ENCODE peak calls at places on chromosomes 2 and 18, in nine cellular contexts. P is cardiac fibroblast, A is transverse colon, I is NB4, Q is cardiac muscle cell, X is adrenal gland, L is psoas muscle, E is bronchial epithelial cell, V is RWPE1. K is an unnamed sample.

GRCh38 chr18:74063023-74063422 is 84.6 kb downstream of the FBXO15 start:
- DNase-seq in I (peak; percentile 32), L (no peak), A (no peak), P (no peak), Q (no peak), V (no peak), E (no peak), X (no peak), K (no peak)

GRCh38 chr18:51032193-51032592 is 2.2 kb downstream of the SMAD4 start:
- DNase-seq in P (no peak), Q (no peak), A (no peak), E (no peak), L (no peak), V (no peak), X (no peak), I (no peak), K (no peak)

GRCh38 chr18:52367962-52368745 is 28.2 kb downstream of the DCC start:
- DNase-seq in V (no peak), X (no peak), P (no peak), L (no peak), Q (peak; percentile 72), A (no peak), I (no peak), E (no peak), K (no peak)

GRCh38 chr18:50696436-50696835 is 123.4 kb downstream of the MRO start:
- DNase-seq in V (no peak), X (no peak), L (no peak), Q (no peak), I (no peak), P (no peak), E (no peak), A (no peak), K (no peak)

GRCh38 chr18:60978338-60978737 is 354.9 kb upstream of the CDH20 start:
- DNase-seq in Q (no peak), P (peak; percentile 83), I (no peak), L (no peak), E (peak; percentile 15), X (peak; percentile 15), V (peak; percentile 35), A (no peak), K (peak; percentile 8)

GRCh38 chr2:54899576-54900200 is 150.6 kb downstream of the RTN4 start:
- DNase-seq in X (peak; percentile 19), Q (peak; percentile 59), L (no peak), V (peak; percentile 26), I (peak; percentile 65), E (peak; percentile 44), P (peak; percentile 79), A (no peak), K (no peak)

GRCh38 chr18:33201509-33201926 is 239.0 kb downstream of the CCDC178 start:
- DNase-seq in L (no peak), A (peak; percentile 9), X (no peak), P (peak; percentile 17), I (peak; percentile 34), V (no peak), E (peak; percentile 43), Q (peak; percentile 60), K (peak; percentile 41)

GRCh38 chr2:60806988-60807681 is 51.1 kb downstream of the PAPOLG start:
- DNase-seq in X (no peak), I (peak; percentile 94), L (no peak), A (no peak), E (peak; percentile 26), P (peak; percentile 57), V (no peak), Q (peak; percentile 13), K (peak; percentile 45)

GRCh38 chr2:26569216-26570082 is 71.7 kb downstream of the CIB4 start:
- DNase-seq in L (no peak), Q (no peak), P (no peak), A (no peak), X (no peak), E (no peak), V (no peak), I (no peak), K (no peak)

GRCh38 chr2:120547662-120548061 is 188.0 kb upstream of the GLI2 start:
- DNase-seq in X (no peak), Q (no peak), L (no peak), I (no peak), A (no peak), E (no peak), V (no peak), P (no peak), K (no peak)

GRCh38 chr2:232872826-232873225 is 2.8 kb downstream of the SNORC start:
- DNase-seq in X (peak; percentile 12), E (no peak), I (no peak), P (no peak), L (no peak), A (no peak), V (no peak), Q (no peak), K (no peak)

GRCh38 chr2:232871835-232872736 is 2.0 kb downstream of the SNORC start:
- DNase-seq in L (no peak), Q (no peak), X (peak; percentile 9), E (no peak), V (no peak), P (no peak), A (no peak), I (no peak), K (no peak)

GRCh38 chr2:232874677-232875223 is 4.7 kb downstream of the SNORC start:
- DNase-seq in A (no peak), E (no peak), L (no peak), Q (no peak), X (peak; percentile 17), I (no peak), V (no peak), P (no peak), K (no peak)

GRCh38 chr2:232873909-232874641 is 4.0 kb downstream of the SNORC start:
- DNase-seq in E (no peak), X (peak; percentile 11), A (peak; percentile 86), Q (no peak), I (peak; percentile 55), P (no peak), L (no peak), V (no peak), K (no peak)

DNA sequence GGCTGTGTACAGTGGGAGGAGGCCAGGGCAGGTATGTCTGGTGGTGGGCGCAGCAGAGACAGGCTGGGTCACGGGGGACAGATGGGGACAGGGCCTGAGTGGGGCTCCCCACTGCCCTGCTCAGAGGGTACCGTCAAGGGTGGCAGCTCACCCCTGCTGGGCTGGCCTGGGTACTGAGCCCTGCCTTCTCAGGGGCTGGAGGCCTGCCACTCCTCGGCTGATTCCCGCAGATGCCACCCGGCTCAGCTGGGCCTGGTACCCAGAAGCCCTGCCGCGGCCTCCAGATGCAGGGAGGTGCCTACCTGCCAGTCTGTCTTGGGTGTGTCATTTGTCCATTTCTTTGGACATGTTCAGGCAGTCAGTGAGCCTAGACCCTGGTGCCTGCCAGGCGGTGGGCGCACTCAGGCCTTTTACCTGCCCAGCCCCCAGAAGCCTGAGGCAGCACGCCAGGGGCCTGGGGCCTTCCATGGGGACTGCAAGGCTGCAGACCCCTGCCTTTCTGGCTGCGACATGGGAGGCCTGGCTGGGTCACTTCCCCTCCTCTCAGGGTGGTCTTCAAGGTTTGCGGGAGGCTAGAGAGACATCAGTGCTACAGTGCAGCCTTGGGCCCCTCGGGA is 3.3 kb downstream of the SNORC start:
- DNase-seq in A (no peak), I (no peak), E (no peak), P (no peak), Q (no peak), X (peak; percentile 9), L (no peak), V (no peak), K (no peak)
- TF ChIP-seq CTCF in A (no peak), I (no peak), E (no peak), P (no peak), Q (no peak), X (no peak), L (no peak), V (no peak), K (no peak)

GRCh38 chr2:175431054-175431780 is 249.7 kb upstream of the ATP5MC3 start:
- DNase-seq in A (no peak), X (no peak), Q (no peak), E (peak; percentile 10), P (no peak), I (no peak), V (no peak), L (no peak), K (no peak)

GRCh38 chr2:175432021-175432420 is 250.5 kb upstream of the ATP5MC3 start:
- DNase-seq in I (no peak), Q (no peak), A (no peak), X (no peak), P (no peak), V (no peak), E (no peak), L (no peak), K (no peak)

GRCh38 chr2:175432793-175433192 is 251.3 kb upstream of the ATP5MC3 start:
- DNase-seq in E (no peak), P (no peak), L (no peak), A (no peak), X (no peak), Q (no peak), I (no peak), V (no peak), K (no peak)

GRCh38 chr2:175435012-175435411 is 253.5 kb upstream of the ATP5MC3 start:
- DNase-seq in P (no peak), I (peak; percentile 77), E (peak; percentile 55), L (no peak), A (no peak), Q (no peak), V (no peak), X (no peak), K (no peak)

DNA sequence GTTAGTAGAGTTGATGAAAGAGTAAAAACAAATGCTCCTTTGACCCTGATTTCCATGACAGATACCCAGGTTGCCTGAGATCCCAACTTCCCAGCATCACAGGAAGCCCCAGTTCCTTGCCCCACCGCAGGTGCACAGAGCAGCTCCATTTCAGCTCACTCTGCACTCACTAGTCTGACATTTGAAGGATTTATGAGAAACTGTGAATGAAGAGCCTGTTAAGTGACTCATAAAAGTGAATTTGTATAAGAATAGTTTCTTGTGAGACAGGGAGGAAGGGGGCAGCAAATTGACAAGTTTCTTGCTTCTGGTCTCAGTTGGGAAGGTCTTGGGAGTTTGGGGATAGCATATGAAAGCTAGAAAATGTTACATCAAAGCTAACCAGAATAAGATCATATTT is 248.7 kb upstream of the ATP5MC3 start:
- DNase-seq in I (no peak), E (no peak), L (no peak), V (no peak), P (no peak), Q (no peak), A (no peak), X (no peak), K (no peak)
- TF ChIP-seq CTCF in I (no peak), E (no peak), L (no peak), V (no peak), P (no peak), Q (no peak), A (no peak), X (no peak), K (no peak)

DNA sequence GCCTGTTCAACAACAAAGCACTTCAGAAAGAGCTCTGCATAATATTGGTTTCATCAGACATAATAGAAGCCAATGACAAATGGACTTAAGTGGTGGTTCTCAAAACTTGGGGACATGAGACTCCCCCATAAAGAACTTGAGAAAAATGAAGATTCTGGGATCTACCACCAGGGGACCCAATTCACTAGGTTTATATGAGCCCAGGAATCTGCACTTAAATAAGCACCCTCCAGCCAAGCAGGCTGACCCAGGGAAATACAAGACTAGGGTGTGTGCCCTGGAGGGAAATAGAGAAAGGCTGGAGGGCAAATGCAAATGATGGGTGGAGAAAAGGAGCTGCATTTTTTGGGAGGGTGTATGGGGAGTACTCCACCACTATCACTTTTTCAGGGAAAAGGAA is 52.5 kb downstream of the SATB2 start:
- DNase-seq in A (no peak), P (peak; percentile 47), E (no peak), I (peak; percentile 52), Q (peak; percentile 17), L (no peak), X (no peak), V (no peak), K (no peak)
- TF ChIP-seq CTCF in A (no peak), P (peak; percentile 42), E (no peak), I (peak; percentile 48), Q (peak; percentile 37), L (peak; percentile 15), X (no peak), V (peak; percentile 11), K (peak; percentile 47)

GRCh38 chr2:224918626-224919471 is 123.4 kb downstream of the DOCK10 start:
- DNase-seq in A (no peak), I (no peak), L (no peak), V (no peak), P (no peak), E (no peak), Q (no peak), X (no peak), K (no peak)
- TF ChIP-seq CTCF in A (no peak), I (no peak), L (no peak), V (no peak), P (no peak), E (no peak), Q (no peak), X (no peak), K (no peak)

K was measured in nephron progenitor cell.